ENCODE peak calls at places on chromosomes 13 and 19, in nine cellular contexts. One of them, this sample, is unnamed.

GRCh38 chr19:42069619-42070293 is at the start of gene GRIK5:
- DNase-seq in choroid plexus epithelial cell: no peak
- DNase-seq in NAMALWA: no peak
- DNase-seq in left ventricle myocardium inferior: no peak
- DNase-seq in EL: no peak
- DNase-seq in A172: no peak
- DNase-seq in caudate nucleus: peak; percentile 14
- DNase-seq in RWPE1: no peak
- DNase-seq in T follicular helper cell: no peak
- DNase-seq in this sample: no peak

GRCh38 chr13:98068511-98068910 is 74.4 kb upstream of the FARP1 start:
- DNase-seq in left ventricle myocardium inferior: no peak
- DNase-seq in choroid plexus epithelial cell: peak; percentile 4
- DNase-seq in EL: no peak
- DNase-seq in RWPE1: peak; percentile 59
- DNase-seq in caudate nucleus: no peak
- DNase-seq in NAMALWA: no peak
- DNase-seq in T follicular helper cell: no peak
- DNase-seq in A172: no peak
- DNase-seq in this sample: no peak

GRCh38 chr19:55165952-55166529 is 372 bp downstream of the DNAAF3 start:
- DNase-seq in caudate nucleus: no peak
- DNase-seq in T follicular helper cell: peak; percentile 25
- DNase-seq in NAMALWA: peak; percentile 93
- DNase-seq in A172: peak; percentile 92
- DNase-seq in EL: peak; percentile 82
- DNase-seq in choroid plexus epithelial cell: peak; percentile 84
- DNase-seq in RWPE1: peak; percentile 66
- DNase-seq in left ventricle myocardium inferior: peak; percentile 47
- DNase-seq in this sample: peak; percentile 89

GRCh38 chr19:49241769-49242168 is 83.2 kb downstream of the SLC6A16 start:
- DNase-seq in T follicular helper cell: no peak
- DNase-seq in EL: no peak
- DNase-seq in choroid plexus epithelial cell: no peak
- DNase-seq in NAMALWA: no peak
- DNase-seq in A172: no peak
- DNase-seq in caudate nucleus: no peak
- DNase-seq in RWPE1: no peak
- DNase-seq in left ventricle myocardium inferior: no peak
- DNase-seq in this sample: no peak

GRCh38 chr19:46365561-46365960 is 18.7 kb downstream of the PPP5C start:
- DNase-seq in caudate nucleus: no peak
- DNase-seq in choroid plexus epithelial cell: peak; percentile 62
- DNase-seq in NAMALWA: no peak
- DNase-seq in RWPE1: no peak
- DNase-seq in A172: no peak
- DNase-seq in T follicular helper cell: no peak
- DNase-seq in EL: no peak
- DNase-seq in left ventricle myocardium inferior: no peak
- DNase-seq in this sample: no peak

GRCh38 chr13:58682616-58683015 is 1051.1 kb downstream of the PCDH17 start:
- DNase-seq in EL: no peak
- DNase-seq in caudate nucleus: no peak
- DNase-seq in T follicular helper cell: no peak
- DNase-seq in choroid plexus epithelial cell: no peak
- DNase-seq in left ventricle myocardium inferior: no peak
- DNase-seq in A172: no peak
- DNase-seq in RWPE1: no peak
- DNase-seq in NAMALWA: no peak
- DNase-seq in this sample: no peak

GRCh38 chr19:29836409-29836825 is 24.6 kb downstream of the CCNE1 start:
- DNase-seq in A172: no peak
- DNase-seq in caudate nucleus: no peak
- DNase-seq in RWPE1: no peak
- DNase-seq in EL: no peak
- DNase-seq in NAMALWA: no peak
- DNase-seq in choroid plexus epithelial cell: no peak
- DNase-seq in left ventricle myocardium inferior: no peak
- DNase-seq in T follicular helper cell: no peak
- DNase-seq in this sample: no peak

GRCh38 chr13:75670496-75670895 is 34.4 kb downstream of the LMO7 start:
- DNase-seq in choroid plexus epithelial cell: no peak
- DNase-seq in caudate nucleus: no peak
- DNase-seq in T follicular helper cell: no peak
- DNase-seq in A172: no peak
- DNase-seq in RWPE1: no peak
- DNase-seq in left ventricle myocardium inferior: no peak
- DNase-seq in EL: peak; percentile 67
- DNase-seq in NAMALWA: no peak
- DNase-seq in this sample: no peak

GRCh38 chr19:14871619-14872230 is 14.2 kb downstream of the OR7A17 start:
- DNase-seq in left ventricle myocardium inferior: no peak
- DNase-seq in EL: peak; percentile 6
- DNase-seq in caudate nucleus: no peak
- DNase-seq in A172: peak; percentile 19
- DNase-seq in T follicular helper cell: no peak
- DNase-seq in RWPE1: peak; percentile 38
- DNase-seq in choroid plexus epithelial cell: peak; percentile 50
- DNase-seq in NAMALWA: peak; percentile 36
- DNase-seq in this sample: peak; percentile 0

GRCh38 chr13:106616729-106617128 is 48.8 kb upstream of the ARGLU1 start:
- DNase-seq in A172: no peak
- DNase-seq in NAMALWA: no peak
- DNase-seq in T follicular helper cell: no peak
- DNase-seq in RWPE1: no peak
- DNase-seq in choroid plexus epithelial cell: no peak
- DNase-seq in EL: no peak
- DNase-seq in caudate nucleus: no peak
- DNase-seq in left ventricle myocardium inferior: no peak
- DNase-seq in this sample: no peak

GRCh38 chr13:36515466-36515865 is 83.2 kb downstream of the CCNA1 start:
- DNase-seq in caudate nucleus: no peak
- DNase-seq in RWPE1: no peak
- DNase-seq in A172: no peak
- DNase-seq in EL: no peak
- DNase-seq in NAMALWA: no peak
- DNase-seq in choroid plexus epithelial cell: no peak
- DNase-seq in left ventricle myocardium inferior: no peak
- DNase-seq in T follicular helper cell: no peak
- DNase-seq in this sample: no peak

GRCh38 chr19:44111910-44112463 is 1.2 kb upstream of the ZNF225 start:
- DNase-seq in left ventricle myocardium inferior: no peak
- DNase-seq in A172: peak; percentile 97
- DNase-seq in RWPE1: peak; percentile 4
- DNase-seq in choroid plexus epithelial cell: peak; percentile 96
- DNase-seq in T follicular helper cell: no peak
- DNase-seq in caudate nucleus: no peak
- DNase-seq in EL: peak; percentile 89
- DNase-seq in NAMALWA: peak; percentile 14
- DNase-seq in this sample: no peak

GRCh38 chr19:39307233-39307821 is 11.1 kb downstream of the IFNL1 start:
- DNase-seq in EL: no peak
- DNase-seq in NAMALWA: no peak
- DNase-seq in RWPE1: no peak
- DNase-seq in A172: no peak
- DNase-seq in T follicular helper cell: no peak
- DNase-seq in caudate nucleus: no peak
- DNase-seq in left ventricle myocardium inferior: no peak
- DNase-seq in choroid plexus epithelial cell: no peak
- DNase-seq in this sample: peak; percentile 53

GRCh38 chr13:107767119-107767518 is 448.2 kb downstream of the LIG4 start:
- DNase-seq in NAMALWA: no peak
- DNase-seq in choroid plexus epithelial cell: no peak
- DNase-seq in left ventricle myocardium inferior: no peak
- DNase-seq in A172: no peak
- DNase-seq in T follicular helper cell: no peak
- DNase-seq in RWPE1: no peak
- DNase-seq in EL: no peak
- DNase-seq in caudate nucleus: no peak
- DNase-seq in this sample: no peak

GRCh38 chr19:15466851-15467733 is 2.7 kb upstream of the RASAL3 start:
- DNase-seq in left ventricle myocardium inferior: no peak
- DNase-seq in EL: peak; percentile 43
- DNase-seq in choroid plexus epithelial cell: peak; percentile 82
- DNase-seq in NAMALWA: peak; percentile 54
- DNase-seq in RWPE1: no peak
- DNase-seq in caudate nucleus: no peak
- DNase-seq in A172: peak; percentile 60
- DNase-seq in T follicular helper cell: no peak
- DNase-seq in this sample: no peak

GRCh38 chr13:77112961-77113360 is 86.0 kb upstream of the FBXL3 start:
- DNase-seq in left ventricle myocardium inferior: no peak
- DNase-seq in EL: no peak
- DNase-seq in RWPE1: no peak
- DNase-seq in NAMALWA: no peak
- DNase-seq in caudate nucleus: no peak
- DNase-seq in A172: no peak
- DNase-seq in T follicular helper cell: no peak
- DNase-seq in choroid plexus epithelial cell: no peak
- DNase-seq in this sample: no peak

GRCh38 chr19:38945562-38946228 is 15.0 kb downstream of the MRPS12 start:
- DNase-seq in NAMALWA: peak; percentile 73
- DNase-seq in EL: no peak
- DNase-seq in T follicular helper cell: no peak
- DNase-seq in choroid plexus epithelial cell: no peak
- DNase-seq in caudate nucleus: no peak
- DNase-seq in A172: no peak
- DNase-seq in left ventricle myocardium inferior: no peak
- DNase-seq in RWPE1: no peak
- DNase-seq in this sample: no peak

GRCh38 chr19:1125601-1126533 is 22.1 kb downstream of the GPX4 start:
- DNase-seq in A172: peak; percentile 64
- DNase-seq in choroid plexus epithelial cell: no peak
- DNase-seq in EL: no peak
- DNase-seq in caudate nucleus: no peak
- DNase-seq in T follicular helper cell: no peak
- DNase-seq in NAMALWA: no peak
- DNase-seq in left ventricle myocardium inferior: no peak
- DNase-seq in RWPE1: no peak
- DNase-seq in this sample: no peak

GRCh38 chr13:43305416-43305815 is 282.0 kb downstream of the DNAJC15 start:
- DNase-seq in T follicular helper cell: no peak
- DNase-seq in NAMALWA: no peak
- DNase-seq in A172: peak; percentile 60
- DNase-seq in caudate nucleus: no peak
- DNase-seq in left ventricle myocardium inferior: no peak
- DNase-seq in choroid plexus epithelial cell: no peak
- DNase-seq in EL: peak; percentile 69
- DNase-seq in RWPE1: no peak
- DNase-seq in this sample: no peak

GRCh38 chr13:31908696-31909386 is 122.7 kb upstream of the FRY start:
- DNase-seq in choroid plexus epithelial cell: no peak
- DNase-seq in caudate nucleus: no peak
- DNase-seq in RWPE1: no peak
- DNase-seq in EL: no peak
- DNase-seq in left ventricle myocardium inferior: no peak
- DNase-seq in A172: no peak
- DNase-seq in T follicular helper cell: no peak
- DNase-seq in NAMALWA: no peak
- DNase-seq in this sample: no peak

GRCh38 chr19:33763661-33764343 is 32.9 kb upstream of the KCTD15 start:
- DNase-seq in A172: no peak
- DNase-seq in EL: no peak
- DNase-seq in choroid plexus epithelial cell: no peak
- DNase-seq in caudate nucleus: no peak
- DNase-seq in T follicular helper cell: no peak
- DNase-seq in left ventricle myocardium inferior: peak; percentile 33
- DNase-seq in RWPE1: no peak
- DNase-seq in NAMALWA: no peak
- DNase-seq in this sample: no peak

GRCh38 chr19:16836115-16836905 is 7.1 kb downstream of the SIN3B start:
- DNase-seq in caudate nucleus: no peak
- DNase-seq in RWPE1: no peak
- DNase-seq in left ventricle myocardium inferior: no peak
- DNase-seq in NAMALWA: peak; percentile 26
- DNase-seq in choroid plexus epithelial cell: peak; percentile 61
- DNase-seq in EL: no peak
- DNase-seq in T follicular helper cell: no peak
- DNase-seq in A172: no peak
- DNase-seq in this sample: no peak

GRCh38 chr19:771332-771785 is 20.4 kb downstream of the MISP start:
- DNase-seq in caudate nucleus: no peak
- DNase-seq in left ventricle myocardium inferior: no peak
- DNase-seq in A172: peak; percentile 58
- DNase-seq in EL: peak; percentile 64
- DNase-seq in choroid plexus epithelial cell: peak; percentile 69
- DNase-seq in RWPE1: peak; percentile 38
- DNase-seq in NAMALWA: peak; percentile 81
- DNase-seq in T follicular helper cell: no peak
- DNase-seq in this sample: peak; percentile 55

GRCh38 chr13:97445504-97446187 is 11.7 kb downstream of the RAP2A start:
- DNase-seq in choroid plexus epithelial cell: no peak
- DNase-seq in caudate nucleus: no peak
- DNase-seq in A172: no peak
- DNase-seq in NAMALWA: no peak
- DNase-seq in left ventricle myocardium inferior: no peak
- DNase-seq in RWPE1: no peak
- DNase-seq in T follicular helper cell: no peak
- DNase-seq in EL: no peak
- DNase-seq in this sample: no peak

GRCh38 chr13:58048670-58049069 is 417.1 kb downstream of the PCDH17 start:
- DNase-seq in EL: no peak
- DNase-seq in RWPE1: peak; percentile 1
- DNase-seq in choroid plexus epithelial cell: no peak
- DNase-seq in NAMALWA: no peak
- DNase-seq in caudate nucleus: no peak
- DNase-seq in left ventricle myocardium inferior: no peak
- DNase-seq in T follicular helper cell: no peak
- DNase-seq in A172: no peak
- DNase-seq in this sample: no peak